ENCODE peak calls at places on chromosomes 11 and 22, in eight cellular contexts. One of them, this sample, is unnamed.

GRCh38 chr11:132158091-132158490 is 787.7 kb downstream of the NTM start:
- DNase-seq in left ventricle myocardium inferior: no peak
- DNase-seq in lower leg skin: no peak
- DNase-seq in A549: no peak
- DNase-seq in body of pancreas: no peak
- DNase-seq in upper lobe of right lung: no peak
- DNase-seq in right lobe of liver: no peak
- DNase-seq in epithelial cell of esophagus: peak; percentile 73
- DNase-seq in this sample: no peak

GRCh38 chr11:134022748-134023147 is 46.1 kb upstream of the JAM3 start:
- DNase-seq in epithelial cell of esophagus: no peak
- DNase-seq in left ventricle myocardium inferior: no peak
- DNase-seq in right lobe of liver: peak; percentile 28
- DNase-seq in lower leg skin: no peak
- DNase-seq in body of pancreas: no peak
- DNase-seq in A549: no peak
- DNase-seq in upper lobe of right lung: no peak
- DNase-seq in this sample: no peak

GRCh38 chr22:29435236-29435635 is 3.1 kb upstream of the RFPL1 start:
- DNase-seq in upper lobe of right lung: no peak
- DNase-seq in lower leg skin: peak; percentile 60
- DNase-seq in left ventricle myocardium inferior: no peak
- DNase-seq in epithelial cell of esophagus: no peak
- DNase-seq in right lobe of liver: no peak
- DNase-seq in body of pancreas: no peak
- DNase-seq in A549: no peak
- DNase-seq in this sample: no peak

GRCh38 chr11:118699508-118700220 is 20.2 kb upstream of the TREH start:
- DNase-seq in lower leg skin: no peak
- DNase-seq in epithelial cell of esophagus: no peak
- DNase-seq in right lobe of liver: no peak
- DNase-seq in body of pancreas: no peak
- DNase-seq in A549: no peak
- DNase-seq in left ventricle myocardium inferior: no peak
- DNase-seq in upper lobe of right lung: no peak
- DNase-seq in this sample: no peak

GRCh38 chr11:104908186-104908531 is 9.9 kb upstream of the CASP12 start:
- DNase-seq in body of pancreas: no peak
- DNase-seq in right lobe of liver: no peak
- DNase-seq in upper lobe of right lung: no peak
- DNase-seq in lower leg skin: no peak
- DNase-seq in epithelial cell of esophagus: no peak
- DNase-seq in left ventricle myocardium inferior: no peak
- DNase-seq in A549: no peak
- DNase-seq in this sample: no peak

GRCh38 chr11:78131956-78132355 is 7.5 kb downstream of the ALG8 start:
- DNase-seq in upper lobe of right lung: no peak
- DNase-seq in body of pancreas: no peak
- DNase-seq in lower leg skin: no peak
- DNase-seq in A549: no peak
- DNase-seq in left ventricle myocardium inferior: no peak
- DNase-seq in epithelial cell of esophagus: peak; percentile 62
- DNase-seq in right lobe of liver: no peak
- DNase-seq in this sample: no peak

GRCh38 chr22:48585916-48586798 is 1241.5 kb downstream of the BRD1 start:
- DNase-seq in lower leg skin: no peak
- DNase-seq in right lobe of liver: no peak
- DNase-seq in upper lobe of right lung: no peak
- DNase-seq in body of pancreas: no peak
- DNase-seq in A549: no peak
- DNase-seq in epithelial cell of esophagus: no peak
- DNase-seq in left ventricle myocardium inferior: no peak
- DNase-seq in this sample: peak; percentile 35

GRCh38 chr11:14819596-14819995 is 72.4 kb downstream of the CYP2R1 start:
- DNase-seq in upper lobe of right lung: no peak
- DNase-seq in lower leg skin: no peak
- DNase-seq in epithelial cell of esophagus: peak; percentile 21
- DNase-seq in right lobe of liver: no peak
- DNase-seq in A549: no peak
- DNase-seq in left ventricle myocardium inferior: no peak
- DNase-seq in body of pancreas: no peak
- DNase-seq in this sample: no peak

GRCh38 chr11:58592760-58593472 is 14.1 kb downstream of the ZFP91 start:
- DNase-seq in upper lobe of right lung: no peak
- DNase-seq in lower leg skin: no peak
- DNase-seq in A549: no peak
- DNase-seq in body of pancreas: peak; percentile 59
- DNase-seq in epithelial cell of esophagus: peak; percentile 61
- DNase-seq in left ventricle myocardium inferior: no peak
- DNase-seq in right lobe of liver: peak; percentile 65
- DNase-seq in this sample: no peak

GRCh38 chr11:44446341-44446712 is 119.1 kb upstream of the CD82 start:
- DNase-seq in A549: no peak
- DNase-seq in upper lobe of right lung: no peak
- DNase-seq in body of pancreas: no peak
- DNase-seq in right lobe of liver: no peak
- DNase-seq in lower leg skin: peak; percentile 70
- DNase-seq in epithelial cell of esophagus: no peak
- DNase-seq in left ventricle myocardium inferior: no peak
- DNase-seq in this sample: no peak

GRCh38 chr11:72720806-72721205 is 31.4 kb downstream of the ARAP1 start:
- DNase-seq in left ventricle myocardium inferior: no peak
- DNase-seq in body of pancreas: peak; percentile 39
- DNase-seq in upper lobe of right lung: peak; percentile 68
- DNase-seq in epithelial cell of esophagus: no peak
- DNase-seq in A549: no peak
- DNase-seq in lower leg skin: no peak
- DNase-seq in right lobe of liver: no peak
- DNase-seq in this sample: no peak

GRCh38 chr22:49613871-49614270 is 213.8 kb downstream of the BRD1 start:
- DNase-seq in epithelial cell of esophagus: no peak
- DNase-seq in left ventricle myocardium inferior: peak; percentile 5
- DNase-seq in lower leg skin: no peak
- DNase-seq in body of pancreas: no peak
- DNase-seq in A549: no peak
- DNase-seq in upper lobe of right lung: peak; percentile 41
- DNase-seq in right lobe of liver: peak; percentile 37
- DNase-seq in this sample: no peak

GRCh38 chr22:23675502-23676415 is 15.1 kb upstream of the RGL4 start:
- DNase-seq in left ventricle myocardium inferior: no peak
- DNase-seq in lower leg skin: peak; percentile 75
- DNase-seq in epithelial cell of esophagus: no peak
- DNase-seq in A549: no peak
- DNase-seq in right lobe of liver: peak; percentile 66
- DNase-seq in body of pancreas: peak; percentile 77
- DNase-seq in upper lobe of right lung: peak; percentile 72
- DNase-seq in this sample: peak; percentile 47

GRCh38 chr11:113664981-113665710 is 41.0 kb downstream of the TMPRSS5 start:
- DNase-seq in epithelial cell of esophagus: no peak
- DNase-seq in A549: no peak
- DNase-seq in left ventricle myocardium inferior: no peak
- DNase-seq in upper lobe of right lung: no peak
- DNase-seq in body of pancreas: no peak
- DNase-seq in right lobe of liver: no peak
- DNase-seq in lower leg skin: no peak
- DNase-seq in this sample: no peak

DNA sequence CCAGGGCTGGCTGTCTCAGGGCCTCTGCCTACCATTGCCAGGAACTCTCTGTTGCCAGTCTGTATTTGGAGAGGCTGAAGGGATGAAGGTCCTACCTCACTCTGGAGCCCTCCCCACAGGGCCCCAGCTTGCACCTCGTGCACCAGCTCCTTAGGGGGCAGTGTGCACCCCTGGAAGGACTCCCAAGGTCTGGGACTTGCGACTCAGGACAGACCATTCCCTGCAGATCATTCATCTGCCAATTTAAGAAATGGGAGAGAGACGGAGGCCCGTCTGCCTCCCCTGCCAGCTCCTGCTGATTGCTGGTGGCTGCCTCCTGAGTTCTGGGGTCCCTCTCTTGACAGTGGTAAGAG is 27.5 kb upstream of the MALAT1 start:
- DNase-seq in lower leg skin: peak; percentile 93
- DNase-seq in epithelial cell of esophagus: peak; percentile 61
- DNase-seq in body of pancreas: peak; percentile 88
- DNase-seq in upper lobe of right lung: peak; percentile 89
- DNase-seq in A549: peak; percentile 84
- DNase-seq in left ventricle myocardium inferior: peak; percentile 80
- DNase-seq in right lobe of liver: no peak
- DNase-seq in this sample: no peak
- H3K4me3 ChIP-seq in lower leg skin: no peak overlapping the region
- H3K4me3 ChIP-seq in epithelial cell of esophagus: no peak overlapping the region
- H3K4me3 ChIP-seq in body of pancreas: no peak overlapping the region
- H3K4me3 ChIP-seq in upper lobe of right lung: peak overlapping the region; percentile 25
- H3K4me3 ChIP-seq in A549: peak overlapping the region; percentile 24
- H3K4me3 ChIP-seq in left ventricle myocardium inferior: peak overlapping the region; percentile 56
- H3K4me3 ChIP-seq in right lobe of liver: no peak overlapping the region
- H3K4me3 ChIP-seq in this sample: peak overlapping the region; percentile 31

DNA sequence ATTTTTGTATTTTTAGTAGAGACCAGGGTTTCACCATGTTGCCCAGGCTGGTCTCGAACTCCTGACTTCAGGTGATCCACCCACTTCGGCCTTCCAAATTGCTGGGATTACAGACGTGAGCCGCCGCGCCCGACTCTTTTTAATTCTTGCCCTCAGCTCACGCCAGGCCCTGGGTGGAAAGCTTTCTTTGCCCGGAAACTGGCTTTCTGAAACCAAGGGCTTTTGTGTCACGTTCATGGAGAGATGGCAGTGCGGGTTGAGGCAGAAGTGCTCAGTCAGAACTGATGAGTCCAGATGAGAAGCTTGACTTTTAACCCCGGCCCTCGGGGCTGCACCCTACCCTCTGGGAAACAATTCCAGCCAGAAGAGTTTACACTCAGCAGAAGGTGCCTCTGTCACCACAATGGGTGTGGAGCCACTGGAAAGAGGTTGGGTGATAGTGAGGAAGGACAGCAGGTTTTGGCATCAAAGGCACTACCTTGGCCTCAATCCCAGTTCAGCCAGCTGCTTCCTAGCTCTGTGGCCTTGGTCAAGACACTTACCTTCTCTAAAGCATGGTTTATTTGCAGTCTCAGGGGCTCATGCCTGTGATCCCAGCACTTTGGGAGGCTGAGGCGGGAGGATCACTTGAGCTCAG is 890 bp upstream of the ARFGAP3 start:
- DNase-seq in body of pancreas: peak; percentile 74
- DNase-seq in lower leg skin: no peak
- DNase-seq in epithelial cell of esophagus: no peak
- DNase-seq in upper lobe of right lung: no peak
- DNase-seq in left ventricle myocardium inferior: no peak
- DNase-seq in right lobe of liver: peak; percentile 71
- DNase-seq in A549: no peak
- DNase-seq in this sample: no peak
- H3K4me3 ChIP-seq in body of pancreas: no peak overlapping the region
- H3K4me3 ChIP-seq in lower leg skin: no peak overlapping the region
- H3K4me3 ChIP-seq in epithelial cell of esophagus: no peak overlapping the region
- H3K4me3 ChIP-seq in upper lobe of right lung: peak overlapping the region; percentile 82
- H3K4me3 ChIP-seq in left ventricle myocardium inferior: peak overlapping the region; percentile 92
- H3K4me3 ChIP-seq in right lobe of liver: peak overlapping the region; percentile 35
- H3K4me3 ChIP-seq in A549: no peak overlapping the region
- H3K4me3 ChIP-seq in this sample: peak overlapping the region; percentile 73

GRCh38 chr11:27698872-27699241 is 1.4 kb downstream of the BDNF start:
- DNase-seq in lower leg skin: peak; percentile 90
- DNase-seq in upper lobe of right lung: peak; percentile 87
- DNase-seq in body of pancreas: peak; percentile 69
- DNase-seq in left ventricle myocardium inferior: peak; percentile 79
- DNase-seq in epithelial cell of esophagus: peak; percentile 78
- DNase-seq in right lobe of liver: peak; percentile 74
- DNase-seq in A549: peak; percentile 88
- DNase-seq in this sample: peak; percentile 66

GRCh38 chr11:27697679-27698275 is 2.5 kb downstream of the BDNF start:
- DNase-seq in A549: no peak
- DNase-seq in epithelial cell of esophagus: no peak
- DNase-seq in upper lobe of right lung: no peak
- DNase-seq in lower leg skin: no peak
- DNase-seq in left ventricle myocardium inferior: no peak
- DNase-seq in right lobe of liver: no peak
- DNase-seq in body of pancreas: no peak
- DNase-seq in this sample: no peak

GRCh38 chr11:27694992-27695391 is 5.3 kb downstream of the BDNF start:
- DNase-seq in upper lobe of right lung: no peak
- DNase-seq in body of pancreas: no peak
- DNase-seq in epithelial cell of esophagus: peak; percentile 34
- DNase-seq in A549: no peak
- DNase-seq in right lobe of liver: no peak
- DNase-seq in lower leg skin: no peak
- DNase-seq in left ventricle myocardium inferior: no peak
- DNase-seq in this sample: no peak

GRCh38 chr11:27696112-27696511 is 4.1 kb downstream of the BDNF start:
- DNase-seq in lower leg skin: no peak
- DNase-seq in right lobe of liver: no peak
- DNase-seq in body of pancreas: no peak
- DNase-seq in left ventricle myocardium inferior: no peak
- DNase-seq in A549: no peak
- DNase-seq in epithelial cell of esophagus: no peak
- DNase-seq in upper lobe of right lung: no peak
- DNase-seq in this sample: no peak

DNA sequence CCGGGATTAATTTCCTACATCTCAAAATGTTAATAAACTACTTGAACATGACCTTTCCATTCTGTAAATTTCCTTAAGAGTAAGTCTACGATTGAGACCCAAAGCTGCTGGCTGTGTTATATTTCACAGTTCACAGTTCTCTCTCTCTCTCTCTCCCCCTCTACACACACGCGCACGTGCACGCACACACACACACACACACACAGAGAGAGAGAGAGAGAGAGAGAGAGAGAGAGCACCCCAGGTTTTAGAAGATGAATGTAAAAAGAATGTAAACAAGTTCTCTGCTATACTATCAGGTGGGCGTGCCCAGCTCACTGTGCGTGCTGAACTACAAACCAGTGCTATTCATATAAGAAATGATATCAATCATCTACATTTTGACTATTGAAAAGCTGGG is 3.3 kb downstream of the BDNF start:
- DNase-seq in left ventricle myocardium inferior: no peak
- DNase-seq in right lobe of liver: no peak
- DNase-seq in upper lobe of right lung: no peak
- DNase-seq in body of pancreas: no peak
- DNase-seq in epithelial cell of esophagus: peak; percentile 49
- DNase-seq in A549: no peak
- DNase-seq in lower leg skin: no peak
- DNase-seq in this sample: no peak
- H3K4me3 ChIP-seq in left ventricle myocardium inferior: no peak overlapping the region
- H3K4me3 ChIP-seq in right lobe of liver: no peak overlapping the region
- H3K4me3 ChIP-seq in upper lobe of right lung: no peak overlapping the region
- H3K4me3 ChIP-seq in body of pancreas: no peak overlapping the region
- H3K4me3 ChIP-seq in epithelial cell of esophagus: no peak overlapping the region
- H3K4me3 ChIP-seq in A549: peak overlapping the region; percentile 78
- H3K4me3 ChIP-seq in lower leg skin: no peak overlapping the region
- H3K4me3 ChIP-seq in this sample: no peak overlapping the region

DNA sequence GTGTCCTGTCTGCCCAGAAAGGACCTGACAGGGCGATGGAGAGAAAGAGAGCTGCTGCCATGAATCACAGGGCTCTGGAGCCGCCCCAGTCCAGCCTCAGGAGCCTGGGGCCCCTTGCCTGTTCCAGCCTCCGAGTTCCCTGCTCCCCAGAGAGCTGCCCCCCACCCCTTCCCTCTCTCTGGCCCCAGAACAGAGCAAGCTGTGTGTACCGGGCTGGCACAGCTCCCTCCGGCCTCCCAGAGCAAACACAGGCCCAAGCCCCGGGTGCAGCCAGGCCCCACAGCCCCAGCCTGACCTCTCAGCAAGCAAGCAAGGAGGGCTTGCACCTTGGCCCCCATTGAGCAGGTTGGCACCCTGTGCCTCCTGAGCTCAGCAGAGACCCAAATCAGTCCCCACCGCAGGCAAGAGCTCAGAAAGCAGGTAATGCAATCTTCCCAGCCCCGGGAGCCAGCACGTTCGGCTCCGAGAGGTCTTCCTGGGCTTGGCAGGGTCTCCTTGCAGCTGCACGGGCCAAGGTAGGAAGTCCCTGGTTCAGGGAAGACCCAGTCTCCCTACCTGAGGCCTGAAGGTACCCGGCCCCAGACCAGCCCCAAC is 1.4 kb downstream of the PACSIN3 start:
- DNase-seq in left ventricle myocardium inferior: peak; percentile 44
- DNase-seq in lower leg skin: no peak
- DNase-seq in right lobe of liver: peak; percentile 88
- DNase-seq in body of pancreas: peak; percentile 82
- DNase-seq in A549: no peak
- DNase-seq in upper lobe of right lung: no peak
- DNase-seq in epithelial cell of esophagus: peak; percentile 40
- DNase-seq in this sample: peak; percentile 63
- H3K4me3 ChIP-seq in left ventricle myocardium inferior: peak overlapping the region; percentile 76
- H3K4me3 ChIP-seq in lower leg skin: no peak overlapping the region
- H3K4me3 ChIP-seq in right lobe of liver: peak overlapping the region; percentile 58
- H3K4me3 ChIP-seq in body of pancreas: peak overlapping the region; percentile 63
- H3K4me3 ChIP-seq in A549: peak overlapping the region; percentile 72
- H3K4me3 ChIP-seq in upper lobe of right lung: peak overlapping the region; percentile 77
- H3K4me3 ChIP-seq in epithelial cell of esophagus: peak overlapping the region; percentile 71
- H3K4me3 ChIP-seq in this sample: peak overlapping the region; percentile 81